ENCODE peak calls at places on chromosome 6, in six cellular contexts. One of them, this sample, is unnamed.

GRCh38 chr6:38517005-38517404 is 122.7 kb downstream of the BTBD9 start:
- DNase-seq in heart right ventricle: no peak
- DNase-seq in GM19239: no peak
- DNase-seq in DMS153: no peak
- DNase-seq in PC-9: no peak
- DNase-seq in neuronal stem cell: no peak
- DNase-seq in this sample: no peak

GRCh38 chr6:140812636-140813035 is 1320.1 kb upstream of the GJE1 start:
- DNase-seq in heart right ventricle: no peak
- DNase-seq in GM19239: no peak
- DNase-seq in DMS153: no peak
- DNase-seq in PC-9: no peak
- DNase-seq in neuronal stem cell: no peak
- DNase-seq in this sample: no peak

GRCh38 chr6:112330071-112330876 is 16.9 kb upstream of the RFPL4B start:
- DNase-seq in heart right ventricle: no peak
- DNase-seq in GM19239: no peak
- DNase-seq in DMS153: peak; percentile 80
- DNase-seq in PC-9: peak; percentile 17
- DNase-seq in neuronal stem cell: no peak
- DNase-seq in this sample: no peak

GRCh38 chr6:42756713-42757112 is 10.8 kb upstream of the TBCC start:
- DNase-seq in heart right ventricle: no peak
- DNase-seq in GM19239: no peak
- DNase-seq in DMS153: no peak
- DNase-seq in PC-9: no peak
- DNase-seq in neuronal stem cell: no peak
- DNase-seq in this sample: no peak

GRCh38 chr6:1027109-1027794 is 284.6 kb upstream of the FOXQ1 start:
- DNase-seq in heart right ventricle: no peak
- DNase-seq in GM19239: no peak
- DNase-seq in DMS153: no peak
- DNase-seq in PC-9: no peak
- DNase-seq in neuronal stem cell: no peak
- DNase-seq in this sample: no peak

GRCh38 chr6:51398064-51398740 is 579.5 kb downstream of the TFAP2B start:
- DNase-seq in heart right ventricle: no peak
- DNase-seq in GM19239: no peak
- DNase-seq in DMS153: peak; percentile 100
- DNase-seq in PC-9: no peak
- DNase-seq in neuronal stem cell: no peak
- DNase-seq in this sample: no peak

GRCh38 chr6:39289490-39289889 is 24.7 kb downstream of the KCNK17 start:
- DNase-seq in heart right ventricle: no peak
- DNase-seq in GM19239: no peak
- DNase-seq in DMS153: no peak
- DNase-seq in PC-9: no peak
- DNase-seq in neuronal stem cell: no peak
- DNase-seq in this sample: no peak

GRCh38 chr6:106097368-106098231 is 11.5 kb downstream of the PRDM1 start:
- DNase-seq in heart right ventricle: no peak
- DNase-seq in GM19239: no peak
- DNase-seq in DMS153: no peak
- DNase-seq in PC-9: no peak
- DNase-seq in neuronal stem cell: no peak
- DNase-seq in this sample: no peak

GRCh38 chr6:23244300-23244699 is 674.9 kb downstream of the HDGFL1 start:
- DNase-seq in heart right ventricle: no peak
- DNase-seq in GM19239: no peak
- DNase-seq in DMS153: no peak
- DNase-seq in PC-9: no peak
- DNase-seq in neuronal stem cell: no peak
- DNase-seq in this sample: no peak

GRCh38 chr6:26553739-26554668 is 15.8 kb downstream of the HMGN4 start:
- DNase-seq in heart right ventricle: peak; percentile 77
- DNase-seq in GM19239: no peak
- DNase-seq in DMS153: peak; percentile 76
- DNase-seq in PC-9: peak; percentile 85
- DNase-seq in neuronal stem cell: peak; percentile 83
- DNase-seq in this sample: peak; percentile 84

GRCh38 chr6:160791981-160792418 is 90.0 kb downstream of the PLG start:
- DNase-seq in heart right ventricle: no peak
- DNase-seq in GM19239: no peak
- DNase-seq in DMS153: no peak
- DNase-seq in PC-9: peak; percentile 21
- DNase-seq in neuronal stem cell: no peak
- DNase-seq in this sample: no peak

GRCh38 chr6:166300357-166300987 is 7.7 kb downstream of the PRR18 start:
- DNase-seq in heart right ventricle: no peak
- DNase-seq in GM19239: no peak
- DNase-seq in DMS153: no peak
- DNase-seq in PC-9: no peak
- DNase-seq in neuronal stem cell: no peak
- DNase-seq in this sample: no peak

GRCh38 chr6:2465336-2465735 is 219.9 kb upstream of the GMDS start:
- DNase-seq in heart right ventricle: no peak
- DNase-seq in GM19239: no peak
- DNase-seq in DMS153: no peak
- DNase-seq in PC-9: no peak
- DNase-seq in neuronal stem cell: no peak
- DNase-seq in this sample: no peak

GRCh38 chr6:136793348-136793747 is 1.1 kb upstream of the MAP3K5 start:
- DNase-seq in heart right ventricle: no peak
- DNase-seq in GM19239: no peak
- DNase-seq in DMS153: no peak
- DNase-seq in PC-9: no peak
- DNase-seq in neuronal stem cell: no peak
- DNase-seq in this sample: no peak

GRCh38 chr6:12008366-12009179 is 3.5 kb upstream of the HIVEP1 start:
- DNase-seq in heart right ventricle: peak; percentile 89
- DNase-seq in GM19239: peak; percentile 40
- DNase-seq in DMS153: peak; percentile 39
- DNase-seq in PC-9: peak; percentile 95
- DNase-seq in neuronal stem cell: peak; percentile 57
- DNase-seq in this sample: peak; percentile 92

GRCh38 chr6:74735304-74735703 is 470.5 kb downstream of the COL12A1 start:
- DNase-seq in heart right ventricle: no peak
- DNase-seq in GM19239: no peak
- DNase-seq in DMS153: no peak
- DNase-seq in PC-9: no peak
- DNase-seq in neuronal stem cell: no peak
- DNase-seq in this sample: no peak

GRCh38 chr6:162358625-162359024 is 368.9 kb downstream of the PRKN start:
- DNase-seq in heart right ventricle: no peak
- DNase-seq in GM19239: no peak
- DNase-seq in DMS153: no peak
- DNase-seq in PC-9: no peak
- DNase-seq in neuronal stem cell: no peak
- DNase-seq in this sample: no peak

GRCh38 chr6:125868996-125869395 is 78.2 kb downstream of the NCOA7 start:
- DNase-seq in heart right ventricle: peak; percentile 63
- DNase-seq in GM19239: no peak
- DNase-seq in DMS153: no peak
- DNase-seq in PC-9: no peak
- DNase-seq in neuronal stem cell: no peak
- DNase-seq in this sample: peak; percentile 77

GRCh38 chr6:139640453-139640852 is 266.0 kb upstream of the CITED2 start:
- DNase-seq in heart right ventricle: no peak
- DNase-seq in GM19239: no peak
- DNase-seq in DMS153: no peak
- DNase-seq in PC-9: no peak
- DNase-seq in neuronal stem cell: no peak
- DNase-seq in this sample: no peak

GRCh38 chr6:133740784-133741183 is 148.1 kb upstream of the TCF21 start:
- DNase-seq in heart right ventricle: no peak
- DNase-seq in GM19239: no peak
- DNase-seq in DMS153: no peak
- DNase-seq in PC-9: no peak
- DNase-seq in neuronal stem cell: no peak
- DNase-seq in this sample: no peak

GRCh38 chr6:112934433-112935327 is 587.5 kb downstream of the RFPL4B start:
- DNase-seq in heart right ventricle: no peak
- DNase-seq in GM19239: no peak
- DNase-seq in DMS153: no peak
- DNase-seq in PC-9: no peak
- DNase-seq in neuronal stem cell: no peak
- DNase-seq in this sample: no peak

GRCh38 chr6:139376604-139377218 is 2.3 kb upstream of the CITED2 start:
- DNase-seq in heart right ventricle: no peak
- DNase-seq in GM19239: no peak
- DNase-seq in DMS153: no peak
- DNase-seq in PC-9: peak; percentile 63
- DNase-seq in neuronal stem cell: no peak
- DNase-seq in this sample: no peak

GRCh38 chr6:24883618-24884017 is 52.1 kb downstream of the RIPOR2 start:
- DNase-seq in heart right ventricle: no peak
- DNase-seq in GM19239: no peak
- DNase-seq in DMS153: no peak
- DNase-seq in PC-9: no peak
- DNase-seq in neuronal stem cell: no peak
- DNase-seq in this sample: no peak

GRCh38 chr6:7973603-7974002 is 63.0 kb upstream of the TXNDC5 start:
- DNase-seq in heart right ventricle: no peak
- DNase-seq in GM19239: no peak
- DNase-seq in DMS153: no peak
- DNase-seq in PC-9: no peak
- DNase-seq in neuronal stem cell: no peak
- DNase-seq in this sample: no peak

GRCh38 chr6:24283043-24283985 is 74.5 kb downstream of the DCDC2 start:
- DNase-seq in heart right ventricle: peak; percentile 40
- DNase-seq in GM19239: peak; percentile 19
- DNase-seq in DMS153: peak; percentile 90
- DNase-seq in PC-9: peak; percentile 80
- DNase-seq in neuronal stem cell: peak; percentile 45
- DNase-seq in this sample: peak; percentile 63